ENCODE peak calls at places on chromosome 2, in nine cellular contexts. X, D, K, Y, S, I, P, F and N are unnamed samples.

GRCh38 chr2:142585785-142586184 is 291.7 kb upstream of the KYNU start:
- DNase-seq in K (no peak), P (no peak), Y (no peak), F (no peak), S (no peak), X (no peak), I (no peak), D (peak; percentile 21), N (no peak)

GRCh38 chr2:216429403-216429802 is 17.1 kb downstream of the SMARCAL1 start:
- DNase-seq in D (no peak), S (no peak), X (no peak), I (no peak), Y (no peak), F (no peak), K (no peak), P (no peak), N (no peak)

GRCh38 chr2:109663721-109664120 is 49.6 kb downstream of the SOWAHC start:
- DNase-seq in P (peak; percentile 65), F (no peak), Y (no peak), S (no peak), X (peak; percentile 36), D (no peak), K (peak; percentile 28), I (peak; percentile 95), N (no peak)

GRCh38 chr2:240249423-240250149 is 109.1 kb upstream of the OTOS start:
- DNase-seq in X (no peak), P (no peak), S (peak; percentile 64), I (no peak), D (no peak), Y (no peak), F (no peak), K (no peak), N (no peak)

GRCh38 chr2:105455488-105455991 is 56.7 kb upstream of the FHL2 start:
- DNase-seq in P (peak; percentile 41), S (no peak), I (peak; percentile 92), X (peak; percentile 38), Y (no peak), K (peak; percentile 92), D (no peak), F (no peak), N (peak; percentile 43)

GRCh38 chr2:74290466-74291216 is 52.6 kb downstream of the SLC4A5 start:
- DNase-seq in P (no peak), S (no peak), X (no peak), K (no peak), I (no peak), F (peak; percentile 87), D (peak; percentile 28), Y (no peak), N (no peak)

GRCh38 chr2:27823135-27823534 is 51.6 kb downstream of the MRPL33 start:
- DNase-seq in K (no peak), X (no peak), P (no peak), Y (no peak), F (no peak), S (no peak), D (no peak), I (no peak), N (no peak)

GRCh38 chr2:184004945-184005672 is 593.2 kb upstream of the ZNF804A start:
- DNase-seq in K (no peak), F (no peak), P (no peak), D (no peak), X (no peak), I (no peak), Y (no peak), S (no peak), N (peak; percentile 42)

GRCh38 chr2:9423922-9424272 is 443 bp downstream of the CPSF3 start:
- DNase-seq in S (no peak), I (peak; percentile 38), K (peak; percentile 34), D (no peak), F (peak; percentile 61), P (no peak), X (no peak), Y (no peak), N (no peak)

GRCh38 chr2:53987336-53987921 is 16.6 kb upstream of the PSME4 start:
- DNase-seq in F (no peak), S (no peak), X (peak; percentile 39), P (no peak), K (peak; percentile 82), I (peak; percentile 52), D (no peak), Y (no peak), N (no peak)

GRCh38 chr2:59449264-59449663 is 1104.2 kb downstream of the BCL11A start:
- DNase-seq in X (no peak), I (no peak), D (no peak), K (no peak), S (no peak), F (peak; percentile 18), P (no peak), Y (no peak), N (no peak)

GRCh38 chr2:222270436-222270835 is 28.4 kb downstream of the PAX3 start:
- DNase-seq in P (no peak), S (no peak), D (no peak), K (no peak), X (no peak), I (no peak), Y (no peak), F (no peak), N (no peak)

GRCh38 chr2:46050027-46050426 is 247.2 kb upstream of the EPAS1 start:
- DNase-seq in S (no peak), Y (no peak), K (no peak), P (no peak), X (no peak), I (no peak), D (no peak), F (no peak), N (no peak)

GRCh38 chr2:201768918-201769317 is 11.8 kb downstream of the ALS2 start:
- DNase-seq in X (no peak), F (no peak), P (no peak), Y (no peak), S (no peak), K (peak; percentile 62), I (peak; percentile 25), D (no peak), N (no peak)

GRCh38 chr2:171882095-171882769 is 11.8 kb downstream of the SLC25A12 start:
- DNase-seq in P (no peak), I (no peak), S (no peak), F (no peak), X (no peak), Y (no peak), K (peak; percentile 27), D (no peak), N (no peak)

GRCh38 chr2:137964066-137964858 is at the start of gene HNMT:
- DNase-seq in D (no peak), K (peak; percentile 55), X (no peak), I (peak; percentile 87), Y (no peak), S (peak; percentile 68), F (no peak), P (peak; percentile 33), N (peak; percentile 62)

GRCh38 chr2:38237311-38237710 is 139.8 kb downstream of the ATL2 start:
- DNase-seq in I (no peak), P (no peak), S (no peak), F (no peak), Y (no peak), K (no peak), D (no peak), X (no peak), N (no peak)

GRCh38 chr2:147588191-147588590 is 256.6 kb upstream of the ACVR2A start:
- DNase-seq in I (peak; percentile 28), D (no peak), S (no peak), Y (no peak), P (no peak), F (no peak), X (no peak), K (peak; percentile 38), N (no peak)

GRCh38 chr2:116467243-116467642 is 1347.2 kb upstream of the DDX18 start:
- DNase-seq in S (no peak), Y (no peak), D (no peak), K (no peak), X (no peak), I (no peak), F (no peak), P (no peak), N (no peak)

GRCh38 chr2:179422037-179422643 is 157.5 kb upstream of the SESTD1 start:
- DNase-seq in X (peak; percentile 66), I (peak; percentile 81), D (no peak), K (peak; percentile 77), P (peak; percentile 80), F (peak; percentile 70), S (peak; percentile 74), Y (no peak), N (peak; percentile 40)

GRCh38 chr2:236745420-236746210 is 176.0 kb downstream of the ACKR3 start:
- DNase-seq in F (no peak), K (peak; percentile 55), D (no peak), S (no peak), Y (no peak), I (peak; percentile 75), X (no peak), P (no peak), N (no peak)
- H3K4me3 ChIP-seq in F (no peak overlapping the region), K (no peak overlapping the region), D (no peak overlapping the region), S (no peak overlapping the region), Y (no peak overlapping the region), I (no peak overlapping the region), X (no peak overlapping the region), P (no peak overlapping the region), N (no peak overlapping the region)

GRCh38 chr2:65350714-65351113 is 81.7 kb downstream of the SPRED2 start:
- DNase-seq in P (no peak), Y (no peak), D (no peak), X (no peak), F (peak; percentile 83), I (no peak), S (no peak), K (no peak), N (no peak)
- TF ChIP-seq CTCF in P (no peak), Y (peak; percentile 46), D (peak; percentile 11), X (no peak), F (peak; percentile 74), I (peak; percentile 39), S (peak; percentile 13), K (peak; percentile 22), N (peak; percentile 33)

DNA sequence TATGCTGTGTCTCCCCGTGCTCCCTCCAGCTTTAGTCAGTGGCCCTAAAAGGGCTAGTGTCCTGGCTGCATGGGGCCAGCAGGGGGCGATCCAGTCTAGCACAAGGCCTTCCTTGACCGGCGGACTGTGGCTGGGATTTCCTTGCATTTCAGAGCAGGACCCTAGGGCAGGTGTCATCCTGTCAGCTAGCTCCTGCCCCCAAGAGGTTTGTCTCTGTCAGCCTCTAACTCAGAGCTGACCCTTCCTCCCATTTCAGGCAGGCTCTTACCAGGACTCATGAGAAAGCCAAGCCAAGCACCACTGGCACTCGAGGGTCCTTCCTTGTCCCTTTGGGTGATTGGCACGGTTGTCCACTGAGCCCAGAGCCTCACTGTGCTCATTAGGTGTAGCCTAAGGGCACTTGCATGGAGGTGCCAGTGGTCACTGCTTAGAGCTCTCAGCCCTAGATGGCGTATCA is 140.3 kb downstream of the RPIA start:
- DNase-seq in K (peak; percentile 16), I (peak; percentile 74), D (no peak), S (peak; percentile 86), P (peak; percentile 49), X (no peak), Y (no peak), F (peak; percentile 98), N (peak; percentile 46)
- H3K9me3 ChIP-seq in K (no peaks in the 10 kb centered on the region), I (no peaks in the 10 kb centered on the region), D (no peaks in the 10 kb centered on the region), S (no peaks in the 10 kb centered on the region), P (no peaks in the 10 kb centered on the region), X (no peaks in the 10 kb centered on the region), Y (no peaks in the 10 kb centered on the region), F (no peaks in the 10 kb centered on the region), N (no peaks in the 10 kb centered on the region)

DNA sequence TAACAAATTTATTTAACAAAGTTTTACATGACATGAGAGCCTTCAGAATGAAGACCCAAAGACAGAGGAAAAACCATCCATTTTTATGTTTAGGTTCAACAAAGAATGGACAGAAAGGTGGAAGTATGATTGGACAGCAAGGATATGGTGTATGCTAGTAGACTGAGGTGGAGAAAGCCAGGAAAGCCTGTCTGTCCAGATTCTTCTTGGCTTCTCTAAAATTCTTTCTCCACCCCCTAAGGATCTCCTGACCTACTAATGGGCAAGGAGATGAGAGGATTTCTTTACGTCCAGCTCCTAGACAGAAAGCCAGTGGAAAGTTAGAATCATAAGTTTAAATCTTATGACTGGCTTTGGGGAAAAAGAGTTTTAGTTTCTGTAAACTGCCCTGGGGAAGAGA is 3.0 kb downstream of the ATIC start:
- DNase-seq in P (no peak), Y (no peak), X (no peak), K (no peak), S (no peak), F (no peak), I (no peak), D (no peak), N (no peak)
- H3K4me3 ChIP-seq in P (no peak overlapping the region), Y (no peak overlapping the region), X (no peak overlapping the region), K (no peak overlapping the region), S (no peak overlapping the region), F (peak overlapping the region; percentile 6), I (no peak overlapping the region), D (no peak overlapping the region), N (no peak overlapping the region)